ENCODE peak calls at places on chromosome 21, in seven cellular contexts. T, A, B, H, N, K and Y are unnamed samples.
A peak's percentile ranks its signal among the peaks of the same experiment; 100 is the strongest.

GRCh38 chr21:35366348-35367085 is 317.4 kb upstream of the RUNX1 start:
- DNase-seq in H (no peak), T (no peak), B (no peak), N (no peak), A (no peak), K (no peak), Y (no peak)

GRCh38 chr21:25564349-25564948 is 42.8 kb downstream of the MRPL39 start:
- DNase-seq in T (no peak), K (no peak), H (no peak), B (no peak), A (no peak), N (no peak), Y (no peak)

GRCh38 chr21:31848339-31848985 is 24.4 kb upstream of the HUNK start:
- DNase-seq in B (no peak), T (no peak), N (no peak), H (no peak), A (no peak), K (no peak), Y (no peak)

GRCh38 chr21:34996304-34997081 is 52.6 kb downstream of the RUNX1 start:
- DNase-seq in H (no peak), T (no peak), B (no peak), K (no peak), N (no peak), A (peak; percentile 77), Y (no peak)

GRCh38 chr21:33668180-33668579 is 25.9 kb downstream of the ITSN1 start:
- DNase-seq in B (no peak), K (no peak), N (no peak), H (no peak), T (no peak), A (no peak), Y (no peak)

GRCh38 chr21:24375201-24375600 is 1232.1 kb downstream of the MRPL39 start:
- DNase-seq in H (no peak), B (no peak), K (no peak), N (no peak), T (no peak), A (no peak), Y (no peak)

GRCh38 chr21:17607684-17608083 is 5.0 kb downstream of the BTG3 start:
- DNase-seq in H (no peak), A (no peak), K (no peak), N (no peak), B (no peak), T (no peak), Y (no peak)

GRCh38 chr21:34933609-34934345 is 115.3 kb downstream of the RUNX1 start:
- DNase-seq in A (no peak), K (no peak), H (no peak), B (peak; percentile 67), N (no peak), T (no peak), Y (no peak)

GRCh38 chr21:44948426-44949120 is 8.7 kb downstream of the SLX9 start:
- DNase-seq in A (no peak), H (peak; percentile 16), T (peak; percentile 60), K (no peak), B (peak; percentile 72), N (no peak), Y (no peak)

GRCh38 chr21:31158789-31159581 is 120.7 kb upstream of the KRTAP19-8 start:
- DNase-seq in A (no peak), H (no peak), K (no peak), B (no peak), N (no peak), T (no peak), Y (no peak)

GRCh38 chr21:20451051-20451450 is 547.2 kb upstream of the NCAM2 start:
- DNase-seq in B (no peak), K (no peak), N (no peak), T (no peak), A (no peak), H (no peak), Y (no peak)

GRCh38 chr21:31873696-31874599 is 1.1 kb downstream of the HUNK start:
- DNase-seq in A (peak; percentile 77), K (peak; percentile 75), N (no peak), H (peak; percentile 33), T (peak; percentile 87), B (peak; percentile 78), Y (no peak)

GRCh38 chr21:26055010-26055409 is 115.6 kb downstream of the APP start:
- DNase-seq in A (no peak), T (no peak), H (no peak), N (no peak), K (no peak), B (no peak), Y (no peak)

GRCh38 chr21:44892536-44893277 is 19.2 kb upstream of the PTTG1IP start:
- DNase-seq in H (peak; percentile 69), K (peak; percentile 56), A (no peak), B (peak; percentile 93), N (no peak), T (peak; percentile 93), Y (no peak)

GRCh38 chr21:10272216-10272615 is 249.2 kb upstream of the TPTE start:
- DNase-seq in K (peak; percentile 2), N (no peak), B (no peak), H (no peak), A (no peak), T (no peak), Y (no peak)

GRCh38 chr21:31294691-31295090 is 49.4 kb downstream of the TIAM1 start:
- DNase-seq in B (no peak), N (no peak), T (no peak), H (no peak), A (no peak), K (no peak), Y (no peak)

GRCh38 chr21:45974073-45975016 is 7.2 kb upstream of the COL6A1 start:
- DNase-seq in A (peak; percentile 83), H (peak; percentile 70), B (peak; percentile 80), N (no peak), K (peak; percentile 33), T (peak; percentile 83), Y (no peak)

GRCh38 chr21:45976666-45977335 is 4.8 kb upstream of the COL6A1 start:
- DNase-seq in H (peak; percentile 13), A (peak; percentile 61), B (no peak), K (no peak), N (no peak), T (no peak), Y (no peak)

GRCh38 chr21:45972716-45973474 is 8.7 kb upstream of the COL6A1 start:
- DNase-seq in A (peak; percentile 85), N (no peak), K (peak; percentile 43), H (peak; percentile 91), T (peak; percentile 73), B (peak; percentile 77), Y (no peak)

GRCh38 chr21:45973475-45974072 is 8.0 kb upstream of the COL6A1 start:
- DNase-seq in H (peak; percentile 87), B (peak; percentile 90), T (peak; percentile 84), A (peak; percentile 91), N (no peak), K (peak; percentile 67), Y (no peak)

DNA sequence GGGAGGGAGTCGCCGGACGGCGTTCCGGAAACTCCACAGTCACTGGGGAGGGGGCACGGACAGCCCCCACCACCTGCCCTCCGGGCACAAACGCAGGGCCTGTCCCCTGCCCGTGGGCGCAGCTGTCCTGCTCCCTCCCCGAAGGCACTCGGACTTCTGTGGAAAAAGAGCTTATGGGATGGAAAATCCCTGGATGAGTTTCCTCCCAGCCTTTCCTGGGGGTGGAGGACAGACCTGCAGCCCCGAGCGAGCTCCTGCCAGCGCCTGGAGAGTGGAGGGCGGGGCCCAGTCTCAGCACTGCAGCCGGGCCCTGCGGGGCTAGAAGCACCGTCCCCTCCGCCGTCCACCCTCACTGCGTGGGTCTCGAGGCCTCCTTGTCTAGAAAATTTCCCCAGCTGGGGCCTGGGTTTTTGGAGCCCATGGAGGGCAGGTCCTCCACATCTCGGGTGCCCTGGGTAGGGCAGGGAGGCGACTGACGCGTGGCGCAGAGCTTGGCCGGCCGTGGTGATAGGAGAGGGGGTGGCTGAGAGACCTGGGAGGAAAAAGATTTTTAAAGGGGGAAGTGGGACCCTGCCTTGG is 6.5 kb upstream of the COL6A1 start:
- DNase-seq in A (peak; percentile 80), N (no peak), H (peak; percentile 77), T (no peak), B (peak; percentile 77), K (no peak), Y (no peak)
- H3K4me3 ChIP-seq in A (peak overlapping the region; percentile 49), N (no peak overlapping the region), H (peak overlapping the region; percentile 69), T (no peak overlapping the region), B (no peak overlapping the region), K (no peak overlapping the region), Y (no peak overlapping the region)

DNA sequence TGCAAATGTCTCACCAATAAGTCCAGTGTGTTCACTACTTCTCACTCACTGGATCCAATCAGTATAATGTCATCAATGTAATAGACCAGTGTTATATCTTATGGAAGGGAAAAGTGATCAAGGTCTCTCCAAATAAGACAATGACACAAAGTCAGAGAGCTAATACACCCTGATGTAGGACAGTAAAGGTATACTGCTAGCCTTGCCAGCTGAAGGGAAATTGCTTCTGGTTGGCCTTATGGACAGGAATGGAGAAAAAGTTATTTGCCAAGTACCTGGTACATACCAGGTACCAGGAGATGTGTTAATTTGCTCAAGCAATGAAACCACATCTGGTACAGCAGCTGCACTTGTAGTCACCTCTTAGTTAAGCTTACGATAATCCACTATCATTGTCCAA is 141.0 kb downstream of the LTN1 start:
- DNase-seq in T (no peak), H (no peak), N (no peak), K (no peak), B (no peak), A (no peak), Y (no peak)
- H3K27me3 ChIP-seq in T (no peaks in the 10 kb centered on the region), H (no peaks in the 10 kb centered on the region), N (no peaks in the 10 kb centered on the region), K (no peaks in the 10 kb centered on the region), B (no peaks in the 10 kb centered on the region), A (no peaks in the 10 kb centered on the region), Y (no peaks in the 10 kb centered on the region)

GRCh38 chr21:7952648-7953047 is 2568.7 kb upstream of the TPTE start:
- DNase-seq in T (no peak), K (no peak), N (no peak), H (no peak), B (no peak), A (no peak), Y (no peak)
- H3K4me3 ChIP-seq in T (no peak overlapping the region), K (no peak overlapping the region), N (no peak overlapping the region), H (no peak overlapping the region), B (no peak overlapping the region), A (no peak overlapping the region), Y (no peak overlapping the region)

GRCh38 chr21:42550817-42551216 is 37.2 kb downstream of the SLC37A1 start:
- DNase-seq in A (no peak), K (no peak), H (no peak), B (no peak), T (no peak), N (no peak), Y (no peak)

GRCh38 chr21:42552407-42553336 is 39.0 kb downstream of the SLC37A1 start:
- DNase-seq in H (no peak), B (peak; percentile 45), K (no peak), A (peak; percentile 24), T (no peak), N (no peak), Y (no peak)

GRCh38 chr21:42555756-42556438 is 42.2 kb downstream of the SLC37A1 start:
- DNase-seq in T (peak; percentile 38), K (no peak), N (no peak), A (peak; percentile 40), H (no peak), B (peak; percentile 56), Y (no peak)

GRCh38 chr21:42554251-42554937 is 40.7 kb downstream of the SLC37A1 start:
- DNase-seq in H (peak; percentile 42), K (no peak), N (no peak), B (no peak), T (no peak), A (peak; percentile 44), Y (no peak)

DNA sequence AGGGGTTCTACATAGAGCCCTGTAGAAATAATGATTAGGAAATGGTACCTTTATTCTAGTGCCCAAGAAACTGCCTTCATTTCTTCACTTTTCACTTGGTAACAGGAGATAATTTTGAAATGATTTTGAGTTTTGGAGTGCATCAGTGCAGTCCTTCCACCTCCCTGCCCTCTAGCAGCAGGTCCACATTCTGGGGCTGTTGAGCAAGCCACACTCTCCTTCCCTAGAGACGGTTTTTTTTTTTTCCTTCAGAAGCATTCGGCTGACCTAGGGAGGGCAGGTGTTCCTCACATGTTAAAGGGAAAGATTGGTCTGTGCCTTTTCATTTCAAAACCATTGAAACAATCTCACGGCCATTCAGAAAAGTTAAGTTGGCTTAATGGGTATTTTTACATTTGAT is 39.8 kb downstream of the SLC37A1 start:
- DNase-seq in H (no peak), A (no peak), T (no peak), K (no peak), N (no peak), B (no peak), Y (no peak)
- H3K27me3 ChIP-seq in H (no peaks in the 10 kb centered on the region), A (no peaks in the 10 kb centered on the region), T (no peaks in the 10 kb centered on the region), K (no peaks in the 10 kb centered on the region), N (no peaks in the 10 kb centered on the region), B (no peaks in the 10 kb centered on the region), Y (no peaks in the 10 kb centered on the region)